ENCODE peak calls at places on chromosomes 11 and 22, in seven cellular contexts. One of them, this sample, is unnamed.
A peak's percentile ranks its signal among the peaks of the same experiment; 100 is the strongest.

GRCh38 chr11:33040127-33040861 is 922 bp downstream of the TCP11L1 start:
- DNase-seq in heart right ventricle: no peak
- DNase-seq in adrenal gland: peak; percentile 57
- DNase-seq in cardiac muscle cell: peak; percentile 21
- DNase-seq in Peyer's patch: no peak
- DNase-seq in IMR-90: peak; percentile 44
- DNase-seq in HCT116: no peak
- DNase-seq in this sample: no peak

GRCh38 chr11:129815596-129816461 is at the start of gene TMEM45B:
- DNase-seq in heart right ventricle: no peak
- DNase-seq in adrenal gland: peak; percentile 58
- DNase-seq in cardiac muscle cell: peak; percentile 4
- DNase-seq in Peyer's patch: no peak
- DNase-seq in IMR-90: no peak
- DNase-seq in HCT116: no peak
- DNase-seq in this sample: peak; percentile 79

GRCh38 chr11:102604875-102605274 is 20.3 kb downstream of the MMP20 start:
- DNase-seq in heart right ventricle: no peak
- DNase-seq in adrenal gland: no peak
- DNase-seq in cardiac muscle cell: no peak
- DNase-seq in Peyer's patch: no peak
- DNase-seq in IMR-90: no peak
- DNase-seq in HCT116: no peak
- DNase-seq in this sample: no peak

GRCh38 chr11:113313601-113314000 is 782 bp upstream of the TTC12 start:
- DNase-seq in heart right ventricle: no peak
- DNase-seq in adrenal gland: no peak
- DNase-seq in cardiac muscle cell: no peak
- DNase-seq in Peyer's patch: no peak
- DNase-seq in IMR-90: peak; percentile 8
- DNase-seq in HCT116: no peak
- DNase-seq in this sample: no peak

GRCh38 chr11:83793332-83793731 is 507.2 kb upstream of the CCDC90B start:
- DNase-seq in heart right ventricle: no peak
- DNase-seq in adrenal gland: no peak
- DNase-seq in cardiac muscle cell: no peak
- DNase-seq in Peyer's patch: no peak
- DNase-seq in IMR-90: no peak
- DNase-seq in HCT116: no peak
- DNase-seq in this sample: no peak

GRCh38 chr11:126188332-126189108 is 22.9 kb downstream of the RPUSD4 start:
- DNase-seq in heart right ventricle: no peak
- DNase-seq in adrenal gland: no peak
- DNase-seq in cardiac muscle cell: no peak
- DNase-seq in Peyer's patch: peak; percentile 73
- DNase-seq in IMR-90: no peak
- DNase-seq in HCT116: no peak
- DNase-seq in this sample: peak; percentile 35

GRCh38 chr11:133819114-133819513 is 26.2 kb downstream of the SPATA19 start:
- DNase-seq in heart right ventricle: no peak
- DNase-seq in adrenal gland: no peak
- DNase-seq in cardiac muscle cell: no peak
- DNase-seq in Peyer's patch: no peak
- DNase-seq in IMR-90: no peak
- DNase-seq in HCT116: no peak
- DNase-seq in this sample: no peak

GRCh38 chr22:38843201-38843715 is 570 bp downstream of the NPTXR start:
- DNase-seq in heart right ventricle: peak; percentile 60
- DNase-seq in adrenal gland: peak; percentile 61
- DNase-seq in cardiac muscle cell: peak; percentile 82
- DNase-seq in Peyer's patch: peak; percentile 22
- DNase-seq in IMR-90: peak; percentile 81
- DNase-seq in HCT116: no peak
- DNase-seq in this sample: peak; percentile 54

GRCh38 chr22:36885474-36885873 is 24.7 kb downstream of the NCF4 start:
- DNase-seq in heart right ventricle: no peak
- DNase-seq in adrenal gland: no peak
- DNase-seq in cardiac muscle cell: peak; percentile 10
- DNase-seq in Peyer's patch: no peak
- DNase-seq in IMR-90: no peak
- DNase-seq in HCT116: no peak
- DNase-seq in this sample: no peak

GRCh38 chr11:117993988-117994741 is 8.0 kb downstream of the IL10RA start:
- DNase-seq in heart right ventricle: no peak
- DNase-seq in adrenal gland: peak; percentile 62
- DNase-seq in cardiac muscle cell: no peak
- DNase-seq in Peyer's patch: no peak
- DNase-seq in IMR-90: no peak
- DNase-seq in HCT116: no peak
- DNase-seq in this sample: no peak

GRCh38 chr11:22800482-22800881 is 29.1 kb downstream of the SVIP start:
- DNase-seq in heart right ventricle: no peak
- DNase-seq in adrenal gland: no peak
- DNase-seq in cardiac muscle cell: no peak
- DNase-seq in Peyer's patch: no peak
- DNase-seq in IMR-90: no peak
- DNase-seq in HCT116: no peak
- DNase-seq in this sample: no peak

GRCh38 chr22:50415426-50415825 is 59.4 kb downstream of the SBF1 start:
- DNase-seq in heart right ventricle: no peak
- DNase-seq in adrenal gland: no peak
- DNase-seq in cardiac muscle cell: no peak
- DNase-seq in Peyer's patch: no peak
- DNase-seq in IMR-90: no peak
- DNase-seq in HCT116: no peak
- DNase-seq in this sample: no peak

GRCh38 chr11:107102692-107103463 is 84.6 kb upstream of the GUCY1A2 start:
- DNase-seq in heart right ventricle: peak; percentile 30
- DNase-seq in adrenal gland: peak; percentile 68
- DNase-seq in cardiac muscle cell: no peak
- DNase-seq in Peyer's patch: no peak
- DNase-seq in IMR-90: no peak
- DNase-seq in HCT116: no peak
- DNase-seq in this sample: no peak

GRCh38 chr11:129374993-129375721 is 491 bp upstream of the BARX2 start:
- DNase-seq in heart right ventricle: no peak
- DNase-seq in adrenal gland: no peak
- DNase-seq in cardiac muscle cell: no peak
- DNase-seq in Peyer's patch: no peak
- DNase-seq in IMR-90: no peak
- DNase-seq in HCT116: no peak
- DNase-seq in this sample: peak; percentile 66

GRCh38 chr11:1205121-1205986 is 17.5 kb upstream of the MUC5B start:
- DNase-seq in heart right ventricle: no peak
- DNase-seq in adrenal gland: no peak
- DNase-seq in cardiac muscle cell: no peak
- DNase-seq in Peyer's patch: no peak
- DNase-seq in IMR-90: no peak
- DNase-seq in HCT116: no peak
- DNase-seq in this sample: peak; percentile 58

GRCh38 chr22:30047364-30047738 is 32.9 kb upstream of the HORMAD2 start:
- DNase-seq in heart right ventricle: no peak
- DNase-seq in adrenal gland: no peak
- DNase-seq in cardiac muscle cell: peak; percentile 17
- DNase-seq in Peyer's patch: no peak
- DNase-seq in IMR-90: peak; percentile 25
- DNase-seq in HCT116: no peak
- DNase-seq in this sample: no peak

DNA sequence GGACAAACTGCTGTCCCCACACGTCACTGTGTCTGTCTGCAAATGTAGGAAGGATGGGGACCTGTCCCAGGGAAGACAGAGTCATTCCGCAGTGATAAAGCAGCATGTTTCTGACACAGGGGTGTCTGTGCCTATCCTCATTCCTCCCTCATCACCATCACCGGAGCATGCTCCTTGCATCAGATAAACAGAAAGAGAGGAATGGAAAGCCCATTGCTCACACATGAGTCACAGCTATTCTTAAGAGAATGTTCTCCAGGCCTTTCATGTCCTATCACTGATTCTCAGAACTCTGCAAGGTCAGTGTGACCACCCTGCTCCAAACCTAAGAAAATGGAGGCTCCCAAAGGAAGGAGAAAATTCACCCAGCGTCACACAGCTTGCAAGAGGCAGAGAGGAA is 38.9 kb downstream of the ZNF195 start:
- DNase-seq in heart right ventricle: no peak
- DNase-seq in adrenal gland: no peak
- DNase-seq in cardiac muscle cell: peak; percentile 71
- DNase-seq in Peyer's patch: no peak
- DNase-seq in IMR-90: peak; percentile 85
- DNase-seq in HCT116: peak; percentile 10
- DNase-seq in this sample: no peak
- TF ChIP-seq CTCF in heart right ventricle: no peak
- TF ChIP-seq CTCF in adrenal gland: no peak
- TF ChIP-seq CTCF in cardiac muscle cell: no peak
- TF ChIP-seq CTCF in Peyer's patch: no peak
- TF ChIP-seq CTCF in IMR-90: no peak
- TF ChIP-seq CTCF in HCT116: no peak
- TF ChIP-seq CTCF in this sample: no peak

GRCh38 chr11:46114961-46115360 is 6.3 kb downstream of the PHF21A start:
- DNase-seq in heart right ventricle: no peak
- DNase-seq in adrenal gland: no peak
- DNase-seq in cardiac muscle cell: no peak
- DNase-seq in Peyer's patch: no peak
- DNase-seq in IMR-90: no peak
- DNase-seq in HCT116: no peak
- DNase-seq in this sample: no peak
- H3K4me1 ChIP-seq in heart right ventricle: peaks cover 67% of the 10 kb centered on the region
- H3K4me1 ChIP-seq in adrenal gland: peaks cover 33% of the 10 kb centered on the region
- H3K4me1 ChIP-seq in cardiac muscle cell: peaks cover 56% of the 10 kb centered on the region
- H3K4me1 ChIP-seq in Peyer's patch: peaks cover 10% of the 10 kb centered on the region
- H3K4me1 ChIP-seq in IMR-90: no peaks in the 10 kb centered on the region
- H3K4me1 ChIP-seq in HCT116: peaks cover 6% of the 10 kb centered on the region
- H3K4me1 ChIP-seq in this sample: peaks cover 47% of the 10 kb centered on the region

GRCh38 chr11:91041626-91042025 is 818.8 kb upstream of the CHORDC1 start:
- DNase-seq in heart right ventricle: no peak
- DNase-seq in adrenal gland: no peak
- DNase-seq in cardiac muscle cell: no peak
- DNase-seq in Peyer's patch: no peak
- DNase-seq in IMR-90: no peak
- DNase-seq in HCT116: no peak
- DNase-seq in this sample: no peak
- TF ChIP-seq CTCF in heart right ventricle: no peak
- TF ChIP-seq CTCF in adrenal gland: peak; percentile 18
- TF ChIP-seq CTCF in cardiac muscle cell: no peak
- TF ChIP-seq CTCF in Peyer's patch: no peak
- TF ChIP-seq CTCF in IMR-90: peak; percentile 13
- TF ChIP-seq CTCF in HCT116: no peak
- TF ChIP-seq CTCF in this sample: no peak

DNA sequence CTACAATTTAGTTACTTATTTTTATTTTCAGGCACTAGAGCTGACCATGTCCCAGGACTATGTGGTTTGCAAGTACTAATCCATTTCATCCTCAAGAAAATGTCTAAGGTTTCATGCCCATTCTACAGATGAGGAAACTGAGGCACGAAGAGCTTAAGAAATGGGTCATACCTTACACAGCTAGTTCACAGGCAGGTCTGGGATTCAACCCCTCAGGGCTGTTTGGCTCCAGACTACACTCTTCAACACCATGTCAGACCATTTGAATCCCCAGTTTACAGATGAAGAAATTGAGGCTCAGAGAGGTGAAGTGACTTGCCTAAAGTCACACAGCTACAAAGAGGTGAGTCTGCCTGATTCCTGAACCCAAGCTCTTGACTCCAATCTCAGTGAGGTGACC is 144.1 kb downstream of the MIAT start:
- DNase-seq in heart right ventricle: no peak
- DNase-seq in adrenal gland: no peak
- DNase-seq in cardiac muscle cell: no peak
- DNase-seq in Peyer's patch: no peak
- DNase-seq in IMR-90: no peak
- DNase-seq in HCT116: no peak
- DNase-seq in this sample: no peak
- H3K4me1 ChIP-seq in heart right ventricle: no peaks in the 10 kb centered on the region
- H3K4me1 ChIP-seq in adrenal gland: no peaks in the 10 kb centered on the region
- H3K4me1 ChIP-seq in cardiac muscle cell: no peaks in the 10 kb centered on the region
- H3K4me1 ChIP-seq in Peyer's patch: no peaks in the 10 kb centered on the region
- H3K4me1 ChIP-seq in IMR-90: peaks cover 10% of the 10 kb centered on the region
- H3K4me1 ChIP-seq in HCT116: no peaks in the 10 kb centered on the region
- H3K4me1 ChIP-seq in this sample: no peaks in the 10 kb centered on the region

DNA sequence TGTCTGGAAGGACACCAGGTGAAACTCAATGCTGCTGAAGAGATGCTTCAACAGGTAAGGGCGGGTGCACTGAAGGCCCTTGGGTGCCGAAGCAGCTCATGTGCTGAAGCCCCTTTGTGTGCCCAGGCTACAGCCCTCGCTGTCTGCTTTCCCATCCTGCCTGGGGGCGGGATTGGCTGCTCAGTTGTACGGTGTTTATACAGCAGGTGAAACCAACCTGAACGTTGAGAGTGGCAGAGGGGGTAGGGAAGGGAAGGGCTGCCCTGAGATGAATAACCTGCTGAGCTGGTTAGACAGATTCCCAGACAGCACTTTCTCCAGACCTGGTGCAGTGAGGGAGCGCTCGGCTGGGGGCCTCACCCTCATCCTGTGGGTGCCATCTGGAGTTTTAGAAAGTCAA is 75.7 kb downstream of the CYB5R2 start:
- DNase-seq in heart right ventricle: no peak
- DNase-seq in adrenal gland: no peak
- DNase-seq in cardiac muscle cell: no peak
- DNase-seq in Peyer's patch: no peak
- DNase-seq in IMR-90: no peak
- DNase-seq in HCT116: no peak
- DNase-seq in this sample: peak; percentile 85
- TF ChIP-seq CTCF in heart right ventricle: no peak
- TF ChIP-seq CTCF in adrenal gland: no peak
- TF ChIP-seq CTCF in cardiac muscle cell: no peak
- TF ChIP-seq CTCF in Peyer's patch: no peak
- TF ChIP-seq CTCF in IMR-90: no peak
- TF ChIP-seq CTCF in HCT116: no peak
- TF ChIP-seq CTCF in this sample: no peak

DNA sequence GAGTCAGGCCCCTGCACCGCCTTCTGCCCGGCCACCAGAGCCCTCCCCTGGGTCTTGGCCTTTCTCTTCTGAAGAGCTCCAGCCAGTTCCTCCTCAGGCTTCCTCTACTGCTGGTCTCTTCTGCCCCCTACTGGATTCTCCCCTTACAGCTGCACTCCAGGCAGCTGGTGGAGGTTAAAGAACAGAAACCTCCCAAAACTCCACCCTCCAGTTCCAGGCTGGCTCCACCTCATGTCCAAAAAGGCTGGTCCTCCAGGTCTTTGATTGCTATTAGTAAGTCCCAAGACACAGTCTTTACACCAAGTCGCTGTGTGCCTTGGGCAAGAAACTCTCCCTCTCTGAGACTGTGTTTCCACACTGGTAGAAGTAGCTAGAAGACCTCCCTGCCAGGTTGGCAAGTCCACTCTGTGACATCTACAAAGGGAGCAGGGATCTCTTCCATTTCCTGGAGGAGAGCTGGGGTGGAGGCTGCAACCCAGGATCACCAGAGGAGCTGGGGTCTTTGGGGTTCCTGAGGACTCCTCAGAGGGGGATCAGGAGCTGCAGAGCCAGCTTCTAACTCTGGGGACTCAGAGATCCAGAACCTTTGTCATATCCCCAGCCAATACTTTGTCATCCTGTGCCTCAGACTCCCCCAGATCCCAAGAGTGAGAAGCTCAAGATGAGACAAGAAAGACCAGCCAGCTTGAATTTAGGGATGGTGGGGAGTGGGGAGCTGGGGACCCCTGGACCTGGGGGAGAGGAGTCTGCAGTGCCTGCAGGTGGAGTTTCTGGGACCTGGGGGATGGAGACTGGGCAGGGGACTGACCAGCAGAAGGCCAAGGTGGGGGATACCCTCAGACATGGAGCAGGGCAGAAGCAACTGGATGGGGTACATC is 3.4 kb upstream of the IGLL5 start:
- DNase-seq in heart right ventricle: no peak
- DNase-seq in adrenal gland: peak; percentile 82
- DNase-seq in cardiac muscle cell: peak; percentile 80
- DNase-seq in Peyer's patch: peak; percentile 75
- DNase-seq in IMR-90: peak; percentile 45
- DNase-seq in HCT116: peak; percentile 66
- DNase-seq in this sample: no peak
- H3K4me1 ChIP-seq in heart right ventricle: no peaks in the 10 kb centered on the region
- H3K4me1 ChIP-seq in adrenal gland: no peaks in the 10 kb centered on the region
- H3K4me1 ChIP-seq in cardiac muscle cell: no peaks in the 10 kb centered on the region
- H3K4me1 ChIP-seq in Peyer's patch: no peaks in the 10 kb centered on the region
- H3K4me1 ChIP-seq in IMR-90: no peaks in the 10 kb centered on the region
- H3K4me1 ChIP-seq in HCT116: no peaks in the 10 kb centered on the region
- H3K4me1 ChIP-seq in this sample: no peaks in the 10 kb centered on the region

This sample was measured in pancreas.